ENCODE peak calls at places on chromosomes 11 and 22, in nine cellular contexts. One of them, this sample, is unnamed.

GRCh38 chr22:28771195-28771791 is 1.2 kb upstream of the CCDC117 start:
- DNase-seq in GM20000: no peak
- DNase-seq in BJ: no peak
- DNase-seq in endothelial cell: no peak
- DNase-seq in AG10803: no peak
- DNase-seq in stomach: peak
- DNase-seq in Calu3: no peak
- DNase-seq in HepG2: peak
- DNase-seq in adrenal gland: no peak
- DNase-seq in this sample: no peak

GRCh38 chr22:41504397-41504796 is 35.5 kb downstream of the ACO2 start:
- DNase-seq in GM20000: no peak
- DNase-seq in BJ: no peak
- DNase-seq in endothelial cell: no peak
- DNase-seq in AG10803: peak
- DNase-seq in stomach: no peak
- DNase-seq in Calu3: no peak
- DNase-seq in HepG2: no peak
- DNase-seq in adrenal gland: peak
- DNase-seq in this sample: no peak

GRCh38 chr22:44734278-44734677 is 18.1 kb upstream of the ARHGAP8 start:
- DNase-seq in GM20000: no peak
- DNase-seq in BJ: no peak
- DNase-seq in endothelial cell: no peak
- DNase-seq in AG10803: no peak
- DNase-seq in stomach: no peak
- DNase-seq in Calu3: no peak
- DNase-seq in HepG2: no peak
- DNase-seq in adrenal gland: no peak
- DNase-seq in this sample: no peak

GRCh38 chr11:84398017-84398626 is 1112.0 kb upstream of the CCDC90B start:
- DNase-seq in GM20000: peak
- DNase-seq in BJ: no peak
- DNase-seq in endothelial cell: peak
- DNase-seq in AG10803: peak
- DNase-seq in stomach: no peak
- DNase-seq in Calu3: peak
- DNase-seq in HepG2: peak
- DNase-seq in adrenal gland: peak
- DNase-seq in this sample: no peak

GRCh38 chr11:33375236-33375635 is 118.1 kb downstream of the HIPK3 start:
- DNase-seq in GM20000: no peak
- DNase-seq in BJ: no peak
- DNase-seq in endothelial cell: no peak
- DNase-seq in AG10803: no peak
- DNase-seq in stomach: no peak
- DNase-seq in Calu3: no peak
- DNase-seq in HepG2: no peak
- DNase-seq in adrenal gland: no peak
- DNase-seq in this sample: no peak

GRCh38 chr22:46627806-46628482 is 7.8 kb downstream of the GRAMD4 start:
- DNase-seq in GM20000: no peak
- DNase-seq in BJ: no peak
- DNase-seq in endothelial cell: no peak
- DNase-seq in AG10803: no peak
- DNase-seq in stomach: no peak
- DNase-seq in Calu3: no peak
- DNase-seq in HepG2: no peak
- DNase-seq in adrenal gland: no peak
- DNase-seq in this sample: no peak

GRCh38 chr22:35609761-35610160 is 7.4 kb downstream of the MB start:
- DNase-seq in GM20000: no peak
- DNase-seq in BJ: no peak
- DNase-seq in endothelial cell: no peak
- DNase-seq in AG10803: no peak
- DNase-seq in stomach: no peak
- DNase-seq in Calu3: no peak
- DNase-seq in HepG2: no peak
- DNase-seq in adrenal gland: no peak
- DNase-seq in this sample: no peak

GRCh38 chr11:64757549-64758329 is 2.0 kb downstream of the PYGM start:
- DNase-seq in GM20000: no peak
- DNase-seq in BJ: no peak
- DNase-seq in endothelial cell: no peak
- DNase-seq in AG10803: no peak
- DNase-seq in stomach: no peak
- DNase-seq in Calu3: no peak
- DNase-seq in HepG2: no peak
- DNase-seq in adrenal gland: peak
- DNase-seq in this sample: no peak

GRCh38 chr11:111502611-111503010 is 9.6 kb downstream of the BTG4 start:
- DNase-seq in GM20000: no peak
- DNase-seq in BJ: no peak
- DNase-seq in endothelial cell: no peak
- DNase-seq in AG10803: no peak
- DNase-seq in stomach: no peak
- DNase-seq in Calu3: no peak
- DNase-seq in HepG2: no peak
- DNase-seq in adrenal gland: no peak
- DNase-seq in this sample: no peak

GRCh38 chr11:121365304-121365703 is 72.7 kb downstream of the SC5D start:
- DNase-seq in GM20000: no peak
- DNase-seq in BJ: no peak
- DNase-seq in endothelial cell: no peak
- DNase-seq in AG10803: no peak
- DNase-seq in stomach: no peak
- DNase-seq in Calu3: no peak
- DNase-seq in HepG2: no peak
- DNase-seq in adrenal gland: no peak
- DNase-seq in this sample: no peak

GRCh38 chr11:84857746-84858145 is 769.4 kb downstream of the DLG2 start:
- DNase-seq in GM20000: no peak
- DNase-seq in BJ: no peak
- DNase-seq in endothelial cell: no peak
- DNase-seq in AG10803: no peak
- DNase-seq in stomach: no peak
- DNase-seq in Calu3: no peak
- DNase-seq in HepG2: no peak
- DNase-seq in adrenal gland: no peak
- DNase-seq in this sample: no peak

GRCh38 chr11:87780068-87780413 is 395.2 kb downstream of the RAB38 start:
- DNase-seq in GM20000: no peak
- DNase-seq in BJ: no peak
- DNase-seq in endothelial cell: no peak
- DNase-seq in AG10803: no peak
- DNase-seq in stomach: no peak
- DNase-seq in Calu3: no peak
- DNase-seq in HepG2: no peak
- DNase-seq in adrenal gland: no peak
- DNase-seq in this sample: no peak

GRCh38 chr11:723120-723883 is 17.3 kb downstream of the EPS8L2 start:
- DNase-seq in GM20000: peak
- DNase-seq in BJ: no peak
- DNase-seq in endothelial cell: no peak
- DNase-seq in AG10803: peak
- DNase-seq in stomach: no peak
- DNase-seq in Calu3: peak
- DNase-seq in HepG2: peak
- DNase-seq in adrenal gland: no peak
- DNase-seq in this sample: no peak

GRCh38 chr11:68115285-68115684 is 5.9 kb downstream of the CHKA start:
- DNase-seq in GM20000: no peak
- DNase-seq in BJ: no peak
- DNase-seq in endothelial cell: no peak
- DNase-seq in AG10803: no peak
- DNase-seq in stomach: no peak
- DNase-seq in Calu3: no peak
- DNase-seq in HepG2: no peak
- DNase-seq in adrenal gland: peak
- DNase-seq in this sample: no peak

GRCh38 chr11:121416909-121417567 is 35.1 kb upstream of the SORL1 start:
- DNase-seq in GM20000: no peak
- DNase-seq in BJ: peak
- DNase-seq in endothelial cell: no peak
- DNase-seq in AG10803: peak
- DNase-seq in stomach: peak
- DNase-seq in Calu3: peak
- DNase-seq in HepG2: no peak
- DNase-seq in adrenal gland: peak
- DNase-seq in this sample: no peak

GRCh38 chr11:72771507-72771906 is 19.3 kb upstream of the ARAP1 start:
- DNase-seq in GM20000: no peak
- DNase-seq in BJ: no peak
- DNase-seq in endothelial cell: no peak
- DNase-seq in AG10803: peak
- DNase-seq in stomach: no peak
- DNase-seq in Calu3: no peak
- DNase-seq in HepG2: no peak
- DNase-seq in adrenal gland: peak
- DNase-seq in this sample: no peak

DNA sequence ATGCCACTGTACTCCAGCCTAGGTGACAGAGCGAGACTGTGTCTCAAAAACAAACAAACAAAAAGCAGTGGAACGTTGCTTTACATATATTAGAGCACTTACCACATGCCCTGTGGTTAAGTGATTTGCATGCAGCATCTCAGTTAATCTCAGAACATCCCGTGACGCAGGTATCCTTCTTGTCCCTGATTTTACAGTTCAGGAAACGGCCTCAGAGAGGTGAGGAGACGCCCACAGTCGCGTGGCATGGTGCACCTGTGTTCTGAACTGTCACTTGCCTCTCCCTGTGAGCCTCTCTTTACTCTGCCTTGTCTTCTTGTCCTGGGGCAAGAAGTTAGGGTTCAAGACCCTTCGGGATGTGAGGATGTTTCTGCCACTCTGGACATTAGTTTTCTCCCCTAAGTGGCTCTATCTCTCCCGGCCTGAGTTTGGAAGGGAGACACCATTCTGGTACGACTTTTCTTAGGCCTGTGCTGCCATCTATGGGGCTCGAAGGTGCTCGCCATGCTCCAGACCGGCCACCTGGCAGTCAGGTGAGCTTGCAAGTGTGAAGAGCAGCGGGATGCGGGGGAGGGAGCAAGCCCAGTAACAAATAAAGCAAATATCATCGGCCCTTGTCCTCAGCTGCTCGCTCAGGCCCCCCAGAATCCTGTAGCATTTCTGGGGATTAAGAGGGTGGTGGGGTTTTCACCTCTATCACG is 25.6 kb downstream of the YWHAH start:
- DNase-seq in GM20000: peak
- DNase-seq in BJ: no peak
- DNase-seq in endothelial cell: peak
- DNase-seq in AG10803: peak
- DNase-seq in stomach: peak
- DNase-seq in Calu3: peak
- DNase-seq in HepG2: peak
- DNase-seq in adrenal gland: peak
- DNase-seq in this sample: peak
- TF ChIP-seq CTCF in GM20000: peak
- TF ChIP-seq CTCF in BJ: peak
- TF ChIP-seq CTCF in endothelial cell: no peak
- TF ChIP-seq CTCF in AG10803: peak
- TF ChIP-seq CTCF in stomach: peak
- TF ChIP-seq CTCF in Calu3: no peak
- TF ChIP-seq CTCF in HepG2: peak
- TF ChIP-seq CTCF in adrenal gland: peak
- TF ChIP-seq CTCF in this sample: peak

GRCh38 chr11:126304457-126305072 is 705 bp downstream of the DCPS start:
- DNase-seq in GM20000: peak
- DNase-seq in BJ: no peak
- DNase-seq in endothelial cell: no peak
- DNase-seq in AG10803: no peak
- DNase-seq in stomach: no peak
- DNase-seq in Calu3: no peak
- DNase-seq in HepG2: no peak
- DNase-seq in adrenal gland: peak
- DNase-seq in this sample: no peak
- TF ChIP-seq CTCF in GM20000: no peak
- TF ChIP-seq CTCF in BJ: no peak
- TF ChIP-seq CTCF in endothelial cell: no peak
- TF ChIP-seq CTCF in AG10803: no peak
- TF ChIP-seq CTCF in stomach: no peak
- TF ChIP-seq CTCF in Calu3: no peak
- TF ChIP-seq CTCF in HepG2: no peak
- TF ChIP-seq CTCF in adrenal gland: no peak
- TF ChIP-seq CTCF in this sample: no peak

GRCh38 chr11:29328961-29329441 is 687.8 kb downstream of the KCNA4 start:
- DNase-seq in GM20000: peak
- DNase-seq in BJ: no peak
- DNase-seq in endothelial cell: peak
- DNase-seq in AG10803: peak
- DNase-seq in stomach: no peak
- DNase-seq in Calu3: peak
- DNase-seq in HepG2: peak
- DNase-seq in adrenal gland: no peak
- DNase-seq in this sample: no peak
- TF ChIP-seq CTCF in GM20000: peak
- TF ChIP-seq CTCF in BJ: peak
- TF ChIP-seq CTCF in endothelial cell: no peak
- TF ChIP-seq CTCF in AG10803: peak
- TF ChIP-seq CTCF in stomach: no peak
- TF ChIP-seq CTCF in Calu3: peak
- TF ChIP-seq CTCF in HepG2: peak
- TF ChIP-seq CTCF in adrenal gland: peak
- TF ChIP-seq CTCF in this sample: peak

GRCh38 chr11:100978942-100979341 is 150.7 kb downstream of the PGR start:
- DNase-seq in GM20000: no peak
- DNase-seq in BJ: no peak
- DNase-seq in endothelial cell: no peak
- DNase-seq in AG10803: no peak
- DNase-seq in stomach: no peak
- DNase-seq in Calu3: no peak
- DNase-seq in HepG2: no peak
- DNase-seq in adrenal gland: no peak
- DNase-seq in this sample: no peak

GRCh38 chr11:100981196-100981824 is 148.3 kb downstream of the PGR start:
- DNase-seq in GM20000: no peak
- DNase-seq in BJ: no peak
- DNase-seq in endothelial cell: no peak
- DNase-seq in AG10803: no peak
- DNase-seq in stomach: no peak
- DNase-seq in Calu3: no peak
- DNase-seq in HepG2: no peak
- DNase-seq in adrenal gland: peak
- DNase-seq in this sample: no peak

GRCh38 chr11:100980156-100980555 is 149.5 kb downstream of the PGR start:
- DNase-seq in GM20000: no peak
- DNase-seq in BJ: no peak
- DNase-seq in endothelial cell: no peak
- DNase-seq in AG10803: no peak
- DNase-seq in stomach: no peak
- DNase-seq in Calu3: no peak
- DNase-seq in HepG2: peak
- DNase-seq in adrenal gland: no peak
- DNase-seq in this sample: no peak

DNA sequence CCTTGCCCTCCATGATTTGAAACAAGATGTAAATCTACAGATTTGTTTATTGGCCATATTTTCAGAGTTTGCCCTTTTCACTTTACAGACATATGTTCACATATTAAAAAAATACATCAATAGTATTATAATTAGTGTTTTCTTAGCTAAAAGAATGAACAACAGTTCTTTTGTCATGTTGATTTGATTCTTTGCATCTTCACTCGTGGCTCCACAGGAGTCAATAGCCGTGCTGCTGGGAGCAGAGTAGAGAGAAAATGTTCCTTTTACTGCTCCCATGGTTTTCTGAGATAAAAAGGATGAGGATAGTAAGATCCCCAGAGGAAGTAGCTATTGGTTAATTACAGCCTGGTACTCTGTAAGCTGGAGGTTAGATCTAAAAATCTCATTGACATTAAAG is 151.2 kb downstream of the PGR start:
- DNase-seq in GM20000: no peak
- DNase-seq in BJ: no peak
- DNase-seq in endothelial cell: no peak
- DNase-seq in AG10803: no peak
- DNase-seq in stomach: no peak
- DNase-seq in Calu3: no peak
- DNase-seq in HepG2: no peak
- DNase-seq in adrenal gland: no peak
- DNase-seq in this sample: no peak
- TF ChIP-seq CTCF in GM20000: no peak
- TF ChIP-seq CTCF in BJ: no peak
- TF ChIP-seq CTCF in endothelial cell: no peak
- TF ChIP-seq CTCF in AG10803: no peak
- TF ChIP-seq CTCF in stomach: no peak
- TF ChIP-seq CTCF in Calu3: no peak
- TF ChIP-seq CTCF in HepG2: no peak
- TF ChIP-seq CTCF in adrenal gland: no peak
- TF ChIP-seq CTCF in this sample: no peak